ENCODE peak calls at places on chromosomes 2 and 18, in eight cellular contexts. T is colonic mucosa; F is AG10803; S is esophagus squamous epithelium; M is psoas muscle; C is OCI-LY7; V is fibroblast of lung; O is CD8-positive, alpha-beta T cell. H is an unnamed sample.

GRCh38 chr18:44195394-44196140 is 485.1 kb upstream of the SETBP1 start:
- DNase-seq in F (no peak), T (no peak), O (no peak), S (no peak), C (no peak), V (no peak), M (no peak), H (no peak)

GRCh38 chr2:166764216-166764615 is 124.1 kb upstream of the XIRP2 start:
- DNase-seq in O (no peak), V (no peak), S (no peak), T (no peak), M (no peak), F (no peak), C (no peak), H (no peak)

GRCh38 chr2:28452534-28453081 is 43.3 kb upstream of the PLB1 start:
- DNase-seq in T (peak), V (peak), O (peak), S (no peak), M (peak), C (peak), F (peak), H (no peak)

GRCh38 chr18:57747809-57748680 is 55.1 kb downstream of the ATP8B1 start:
- DNase-seq in S (no peak), F (no peak), M (no peak), O (no peak), C (peak), T (no peak), V (no peak), H (no peak)

GRCh38 chr2:53407363-53408080 is 360.1 kb upstream of the CHAC2 start:
- DNase-seq in S (no peak), O (no peak), M (no peak), F (no peak), C (no peak), V (peak), T (no peak), H (no peak)

GRCh38 chr2:195404650-195405049 is 252.4 kb upstream of the SLC39A10 start:
- DNase-seq in T (no peak), M (no peak), V (no peak), C (peak), F (peak), O (no peak), S (no peak), H (no peak)

GRCh38 chr2:108906403-108907077 is 82.5 kb downstream of the EDAR start:
- DNase-seq in C (no peak), V (no peak), T (peak), S (no peak), F (no peak), O (no peak), M (no peak), H (no peak)

GRCh38 chr18:8616026-8616401 is 6.8 kb downstream of the RAB12 start:
- DNase-seq in C (no peak), V (peak), F (no peak), O (no peak), T (no peak), S (no peak), M (no peak), H (no peak)

GRCh38 chr2:191049728-191050639 is 36.0 kb upstream of the STAT1 start:
- DNase-seq in S (no peak), F (peak), V (peak), T (no peak), O (no peak), M (no peak), C (peak), H (no peak)

GRCh38 chr2:223970343-223971128 is 13.3 kb downstream of the MRPL44 start:
- DNase-seq in T (peak), V (peak), C (peak), O (peak), S (no peak), F (peak), M (no peak), H (no peak)

GRCh38 chr2:121120991-121121390 is 164.0 kb downstream of the TFCP2L1 start:
- DNase-seq in V (no peak), F (no peak), M (no peak), O (no peak), S (no peak), C (no peak), T (no peak), H (no peak)

GRCh38 chr18:22412502-22412901 is 5.2 kb downstream of the CTAGE1 start:
- DNase-seq in V (peak), O (no peak), T (no peak), S (no peak), F (peak), C (no peak), M (no peak), H (no peak)

GRCh38 chr2:108297436-108298141 is 8.9 kb downstream of the SULT1C2 start:
- DNase-seq in V (peak), F (peak), M (no peak), C (no peak), S (no peak), O (no peak), T (no peak), H (no peak)

GRCh38 chr2:211157211-211157610 is 600.8 kb downstream of the CPS1 start:
- DNase-seq in M (no peak), F (no peak), C (no peak), S (no peak), T (no peak), O (no peak), V (peak), H (no peak)

GRCh38 chr2:160408575-160409291 is 84.9 kb downstream of the RBMS1 start:
- DNase-seq in S (no peak), V (no peak), C (no peak), M (no peak), F (no peak), T (no peak), O (no peak), H (no peak)

GRCh38 chr18:66548747-66549146 is 55.1 kb downstream of the CDH19 start:
- DNase-seq in F (no peak), T (no peak), O (no peak), M (no peak), V (no peak), S (no peak), C (no peak), H (no peak)

GRCh38 chr2:38121481-38121880 is 45.5 kb upstream of the CYP1B1 start:
- DNase-seq in O (no peak), C (no peak), T (no peak), M (no peak), F (no peak), S (no peak), V (no peak), H (no peak)

GRCh38 chr2:134717706-134718094 is 1.1 kb downstream of the TMEM163 start:
- DNase-seq in O (no peak), T (no peak), C (no peak), M (no peak), S (no peak), F (no peak), V (no peak), H (no peak)
- TF ChIP-seq CTCF in O (no peak), T (no peak), C (no peak), M (no peak), S (no peak), F (no peak), V (no peak), H (no peak)

GRCh38 chr2:113080134-113080533 is 12.4 kb downstream of the IL1F10 start:
- DNase-seq in C (peak), F (peak), S (no peak), O (peak), M (no peak), T (peak), V (peak), H (no peak)
- H3K4me3 ChIP-seq in C (no peak), F (no peak), S (no peak), O (no peak), M (no peak), T (no peak), V (no peak), H (no peak)

GRCh38 chr18:49491857-49492693 is 5.0 kb upstream of the C18orf32 start:
- DNase-seq in M (peak), O (peak), S (peak), V (peak), C (peak), T (peak), F (peak), H (peak)
- TF ChIP-seq CTCF in M (no peak), O (no peak), S (no peak), V (no peak), C (no peak), T (no peak), F (no peak), H (no peak)

GRCh38 chr2:238061310-238062202 is 755 bp downstream of the SCLY start:
- DNase-seq in C (peak), M (no peak), F (peak), V (peak), S (no peak), T (peak), O (peak), H (no peak)
- H3K4me3 ChIP-seq in C (peak), M (peak), F (peak), V (peak), S (peak), T (peak), O (peak), H (peak)